ENCODE peak calls at places on chromosomes 1 and 21, in four cellular contexts. Y is HEK293T; R is KBM-7; S is stimulated activated CD4-positive, alpha-beta T cell treated with anti-CD3 and anti-CD28 coated beads, TNF-alpha, amount 100 ng/mL, for 4 hours. X is an unnamed sample.

GRCh38 chr1:198328458-198329032 is 171.7 kb downstream of the NEK7 start:
- DNase-seq in S (no peak), Y (no peak), R (no peak), X (no peak)

GRCh38 chr21:17343055-17343454 is 169.8 kb upstream of the CXADR start:
- DNase-seq in R (peak), S (no peak), Y (peak), X (no peak)

GRCh38 chr1:17874665-17875064 is 119.5 kb downstream of the ACTL8 start:
- DNase-seq in Y (no peak), S (no peak), R (no peak), X (no peak)

GRCh38 chr1:41109316-41110263 is 88.1 kb upstream of the SLFNL1 start:
- DNase-seq in S (no peak), R (no peak), Y (no peak), X (no peak)

GRCh38 chr1:106700151-106700550 is 356.3 kb upstream of the PRMT6 start:
- DNase-seq in Y (no peak), S (no peak), R (no peak), X (no peak)

GRCh38 chr1:225469051-225469450 is 41.2 kb upstream of the LBR start:
- DNase-seq in R (no peak), S (no peak), Y (no peak), X (no peak)

GRCh38 chr1:117370071-117370470 is 2.8 kb downstream of the MAN1A2 start:
- DNase-seq in S (no peak), Y (no peak), R (no peak), X (no peak)

GRCh38 chr1:32848354-32849063 is 22.2 kb downstream of the FNDC5 start:
- DNase-seq in S (no peak), R (no peak), Y (no peak), X (no peak)

GRCh38 chr1:17648457-17649145 is 106.5 kb upstream of the ACTL8 start:
- DNase-seq in Y (no peak), S (no peak), R (no peak), X (no peak)

GRCh38 chr21:44800971-44801467 is 601 bp downstream of the UBE2G2 start:
- DNase-seq in R (peak), S (no peak), Y (peak), X (no peak)

GRCh38 chr1:224929335-224930237 is at the start of gene DNAH14:
- DNase-seq in Y (peak), R (peak), S (no peak), X (no peak)

GRCh38 chr1:37410815-37411214 is 63.6 kb upstream of the ZC3H12A start:
- DNase-seq in R (peak), S (no peak), Y (peak), X (no peak)

GRCh38 chr1:85048296-85049064 is at the start of gene MCOLN3:
- DNase-seq in S (peak), Y (peak), R (peak), X (peak)

GRCh38 chr1:155890251-155890650 is 20.9 kb downstream of the RIT1 start:
- DNase-seq in S (no peak), R (no peak), Y (no peak), X (no peak)

GRCh38 chr1:17236779-17237601 is 11.9 kb upstream of the PADI3 start:
- DNase-seq in Y (peak), S (peak), R (peak), X (peak)

GRCh38 chr1:15017105-15017504 is 136.4 kb upstream of the TMEM51 start:
- DNase-seq in S (no peak), R (no peak), Y (no peak), X (no peak)

GRCh38 chr1:234998174-234998741 is 130.4 kb downstream of the TOMM20 start:
- DNase-seq in Y (no peak), S (no peak), R (no peak), X (no peak)

GRCh38 chr1:230265200-230266115 is 160.7 kb downstream of the PGBD5 start:
- DNase-seq in Y (no peak), S (no peak), R (no peak), X (no peak)

GRCh38 chr1:196180847-196181593 is 427.2 kb downstream of the KCNT2 start:
- DNase-seq in R (peak), Y (no peak), S (no peak), X (no peak)

GRCh38 chr1:183226361-183226760 is 40.3 kb downstream of the LAMC2 start:
- DNase-seq in R (no peak), Y (no peak), S (no peak), X (no peak)

X was measured in activated T-helper 9 cell treated with anti-CD3 and anti-CD28 coated beads, Interleukin-2, amount 50 U/mL, for 16 hours.